ENCODE peak calls at places on chromosomes 1 and 21, in seven cellular contexts. One of them, this sample, is unnamed.
A peak's percentile ranks its signal among the peaks of the same experiment; 100 is the strongest.

GRCh38 chr1:34742667-34743270 is 12.1 kb upstream of the GJB5 start:
- DNase-seq in stimulated activated naive CD8-positive, alpha-beta T cell treated with anti-CD3 and anti-CD28 coated beads, Interleukin-15, Interleukin-2, amounts not matched to agents 100 U/mL and 50 U/mL, for 24 hours: peak; percentile 91
- DNase-seq in stimulated activated CD8-positive, alpha-beta memory T cell treated with anti-CD3 and anti-CD28 coated beads, Interleukin-7, amount 100 ng/mL, for 1 hour: peak; percentile 32
- DNase-seq in NCI-H1417 treated with DMSO at 0.1 percent for 48 hours: no peak
- DNase-seq in GM12891: peak; percentile 92
- DNase-seq in A549: peak; percentile 69
- DNase-seq in activated T-cell treated with anti-CD3 and anti-CD28 coated beads for 24 hours: peak; percentile 73
- DNase-seq in this sample: peak; percentile 87

GRCh38 chr1:206693029-206693428 is 8.3 kb downstream of the MAPKAPK2 start:
- DNase-seq in stimulated activated naive CD8-positive, alpha-beta T cell treated with anti-CD3 and anti-CD28 coated beads, Interleukin-15, Interleukin-2, amounts not matched to agents 100 U/mL and 50 U/mL, for 24 hours: no peak
- DNase-seq in stimulated activated CD8-positive, alpha-beta memory T cell treated with anti-CD3 and anti-CD28 coated beads, Interleukin-7, amount 100 ng/mL, for 1 hour: no peak
- DNase-seq in NCI-H1417 treated with DMSO at 0.1 percent for 48 hours: no peak
- DNase-seq in GM12891: no peak
- DNase-seq in A549: no peak
- DNase-seq in activated T-cell treated with anti-CD3 and anti-CD28 coated beads for 24 hours: no peak
- DNase-seq in this sample: no peak

GRCh38 chr1:226309398-226310122 is 596 bp upstream of the LIN9 start:
- DNase-seq in stimulated activated naive CD8-positive, alpha-beta T cell treated with anti-CD3 and anti-CD28 coated beads, Interleukin-15, Interleukin-2, amounts not matched to agents 100 U/mL and 50 U/mL, for 24 hours: no peak
- DNase-seq in stimulated activated CD8-positive, alpha-beta memory T cell treated with anti-CD3 and anti-CD28 coated beads, Interleukin-7, amount 100 ng/mL, for 1 hour: no peak
- DNase-seq in NCI-H1417 treated with DMSO at 0.1 percent for 48 hours: no peak
- DNase-seq in GM12891: no peak
- DNase-seq in A549: peak; percentile 68
- DNase-seq in activated T-cell treated with anti-CD3 and anti-CD28 coated beads for 24 hours: no peak
- DNase-seq in this sample: peak; percentile 61

GRCh38 chr1:234409328-234409727 is 36.1 kb downstream of the COA6 start:
- DNase-seq in stimulated activated naive CD8-positive, alpha-beta T cell treated with anti-CD3 and anti-CD28 coated beads, Interleukin-15, Interleukin-2, amounts not matched to agents 100 U/mL and 50 U/mL, for 24 hours: no peak
- DNase-seq in stimulated activated CD8-positive, alpha-beta memory T cell treated with anti-CD3 and anti-CD28 coated beads, Interleukin-7, amount 100 ng/mL, for 1 hour: no peak
- DNase-seq in NCI-H1417 treated with DMSO at 0.1 percent for 48 hours: no peak
- DNase-seq in GM12891: no peak
- DNase-seq in A549: no peak
- DNase-seq in activated T-cell treated with anti-CD3 and anti-CD28 coated beads for 24 hours: no peak
- DNase-seq in this sample: no peak

GRCh38 chr1:9882945-9883303 is 27.1 kb downstream of the CTNNBIP1 start:
- DNase-seq in stimulated activated naive CD8-positive, alpha-beta T cell treated with anti-CD3 and anti-CD28 coated beads, Interleukin-15, Interleukin-2, amounts not matched to agents 100 U/mL and 50 U/mL, for 24 hours: no peak
- DNase-seq in stimulated activated CD8-positive, alpha-beta memory T cell treated with anti-CD3 and anti-CD28 coated beads, Interleukin-7, amount 100 ng/mL, for 1 hour: no peak
- DNase-seq in NCI-H1417 treated with DMSO at 0.1 percent for 48 hours: no peak
- DNase-seq in GM12891: no peak
- DNase-seq in A549: no peak
- DNase-seq in activated T-cell treated with anti-CD3 and anti-CD28 coated beads for 24 hours: no peak
- DNase-seq in this sample: no peak

GRCh38 chr1:21323091-21323490 is 32.8 kb upstream of the ECE1 start:
- DNase-seq in stimulated activated naive CD8-positive, alpha-beta T cell treated with anti-CD3 and anti-CD28 coated beads, Interleukin-15, Interleukin-2, amounts not matched to agents 100 U/mL and 50 U/mL, for 24 hours: no peak
- DNase-seq in stimulated activated CD8-positive, alpha-beta memory T cell treated with anti-CD3 and anti-CD28 coated beads, Interleukin-7, amount 100 ng/mL, for 1 hour: no peak
- DNase-seq in NCI-H1417 treated with DMSO at 0.1 percent for 48 hours: no peak
- DNase-seq in GM12891: no peak
- DNase-seq in A549: peak; percentile 41
- DNase-seq in activated T-cell treated with anti-CD3 and anti-CD28 coated beads for 24 hours: no peak
- DNase-seq in this sample: no peak

GRCh38 chr1:118209648-118210047 is 24.6 kb upstream of the SPAG17 start:
- DNase-seq in stimulated activated naive CD8-positive, alpha-beta T cell treated with anti-CD3 and anti-CD28 coated beads, Interleukin-15, Interleukin-2, amounts not matched to agents 100 U/mL and 50 U/mL, for 24 hours: no peak
- DNase-seq in stimulated activated CD8-positive, alpha-beta memory T cell treated with anti-CD3 and anti-CD28 coated beads, Interleukin-7, amount 100 ng/mL, for 1 hour: no peak
- DNase-seq in NCI-H1417 treated with DMSO at 0.1 percent for 48 hours: no peak
- DNase-seq in GM12891: no peak
- DNase-seq in A549: no peak
- DNase-seq in activated T-cell treated with anti-CD3 and anti-CD28 coated beads for 24 hours: no peak
- DNase-seq in this sample: no peak

GRCh38 chr1:214559079-214559478 is 7.7 kb upstream of the PTPN14 start:
- DNase-seq in stimulated activated naive CD8-positive, alpha-beta T cell treated with anti-CD3 and anti-CD28 coated beads, Interleukin-15, Interleukin-2, amounts not matched to agents 100 U/mL and 50 U/mL, for 24 hours: no peak
- DNase-seq in stimulated activated CD8-positive, alpha-beta memory T cell treated with anti-CD3 and anti-CD28 coated beads, Interleukin-7, amount 100 ng/mL, for 1 hour: no peak
- DNase-seq in NCI-H1417 treated with DMSO at 0.1 percent for 48 hours: no peak
- DNase-seq in GM12891: no peak
- DNase-seq in A549: no peak
- DNase-seq in activated T-cell treated with anti-CD3 and anti-CD28 coated beads for 24 hours: no peak
- DNase-seq in this sample: no peak

GRCh38 chr1:58621375-58621774 is 44.3 kb upstream of the TACSTD2 start:
- DNase-seq in stimulated activated naive CD8-positive, alpha-beta T cell treated with anti-CD3 and anti-CD28 coated beads, Interleukin-15, Interleukin-2, amounts not matched to agents 100 U/mL and 50 U/mL, for 24 hours: no peak
- DNase-seq in stimulated activated CD8-positive, alpha-beta memory T cell treated with anti-CD3 and anti-CD28 coated beads, Interleukin-7, amount 100 ng/mL, for 1 hour: no peak
- DNase-seq in NCI-H1417 treated with DMSO at 0.1 percent for 48 hours: no peak
- DNase-seq in GM12891: no peak
- DNase-seq in A549: no peak
- DNase-seq in activated T-cell treated with anti-CD3 and anti-CD28 coated beads for 24 hours: no peak
- DNase-seq in this sample: no peak

GRCh38 chr1:47696404-47696910 is 258.6 kb downstream of the FOXD2 start:
- DNase-seq in stimulated activated naive CD8-positive, alpha-beta T cell treated with anti-CD3 and anti-CD28 coated beads, Interleukin-15, Interleukin-2, amounts not matched to agents 100 U/mL and 50 U/mL, for 24 hours: no peak
- DNase-seq in stimulated activated CD8-positive, alpha-beta memory T cell treated with anti-CD3 and anti-CD28 coated beads, Interleukin-7, amount 100 ng/mL, for 1 hour: no peak
- DNase-seq in NCI-H1417 treated with DMSO at 0.1 percent for 48 hours: no peak
- DNase-seq in GM12891: no peak
- DNase-seq in A549: no peak
- DNase-seq in activated T-cell treated with anti-CD3 and anti-CD28 coated beads for 24 hours: no peak
- DNase-seq in this sample: no peak

GRCh38 chr1:9643351-9644256 is 7.9 kb upstream of the PIK3CD start:
- DNase-seq in stimulated activated naive CD8-positive, alpha-beta T cell treated with anti-CD3 and anti-CD28 coated beads, Interleukin-15, Interleukin-2, amounts not matched to agents 100 U/mL and 50 U/mL, for 24 hours: peak; percentile 54
- DNase-seq in stimulated activated CD8-positive, alpha-beta memory T cell treated with anti-CD3 and anti-CD28 coated beads, Interleukin-7, amount 100 ng/mL, for 1 hour: no peak
- DNase-seq in NCI-H1417 treated with DMSO at 0.1 percent for 48 hours: no peak
- DNase-seq in GM12891: no peak
- DNase-seq in A549: no peak
- DNase-seq in activated T-cell treated with anti-CD3 and anti-CD28 coated beads for 24 hours: no peak
- DNase-seq in this sample: no peak

GRCh38 chr21:45443595-45444181 is 38.7 kb downstream of the COL18A1 start:
- DNase-seq in stimulated activated naive CD8-positive, alpha-beta T cell treated with anti-CD3 and anti-CD28 coated beads, Interleukin-15, Interleukin-2, amounts not matched to agents 100 U/mL and 50 U/mL, for 24 hours: no peak
- DNase-seq in stimulated activated CD8-positive, alpha-beta memory T cell treated with anti-CD3 and anti-CD28 coated beads, Interleukin-7, amount 100 ng/mL, for 1 hour: no peak
- DNase-seq in NCI-H1417 treated with DMSO at 0.1 percent for 48 hours: no peak
- DNase-seq in GM12891: no peak
- DNase-seq in A549: no peak
- DNase-seq in activated T-cell treated with anti-CD3 and anti-CD28 coated beads for 24 hours: no peak
- DNase-seq in this sample: peak; percentile 56

GRCh38 chr21:35198004-35198403 is 148.9 kb upstream of the RUNX1 start:
- DNase-seq in stimulated activated naive CD8-positive, alpha-beta T cell treated with anti-CD3 and anti-CD28 coated beads, Interleukin-15, Interleukin-2, amounts not matched to agents 100 U/mL and 50 U/mL, for 24 hours: no peak
- DNase-seq in stimulated activated CD8-positive, alpha-beta memory T cell treated with anti-CD3 and anti-CD28 coated beads, Interleukin-7, amount 100 ng/mL, for 1 hour: no peak
- DNase-seq in NCI-H1417 treated with DMSO at 0.1 percent for 48 hours: no peak
- DNase-seq in GM12891: no peak
- DNase-seq in A549: peak; percentile 32
- DNase-seq in activated T-cell treated with anti-CD3 and anti-CD28 coated beads for 24 hours: no peak
- DNase-seq in this sample: no peak

GRCh38 chr1:15908597-15908996 is 61.1 kb downstream of the SPEN start:
- DNase-seq in stimulated activated naive CD8-positive, alpha-beta T cell treated with anti-CD3 and anti-CD28 coated beads, Interleukin-15, Interleukin-2, amounts not matched to agents 100 U/mL and 50 U/mL, for 24 hours: no peak
- DNase-seq in stimulated activated CD8-positive, alpha-beta memory T cell treated with anti-CD3 and anti-CD28 coated beads, Interleukin-7, amount 100 ng/mL, for 1 hour: no peak
- DNase-seq in NCI-H1417 treated with DMSO at 0.1 percent for 48 hours: no peak
- DNase-seq in GM12891: no peak
- DNase-seq in A549: no peak
- DNase-seq in activated T-cell treated with anti-CD3 and anti-CD28 coated beads for 24 hours: no peak
- DNase-seq in this sample: no peak